ENCODE peak calls at places on chromosomes 2 and 18, in four cellular contexts. One of them, this sample, is unnamed.

GRCh38 chr18:57561728-57562423 is 24.6 kb downstream of the FECH start:
- DNase-seq in heart right ventricle: no peak
- DNase-seq in HL-60: peak; percentile 51
- DNase-seq in left lung: no peak
- DNase-seq in this sample: peak; percentile 15

GRCh38 chr2:197008229-197008628 is 81.7 kb upstream of the PGAP1 start:
- DNase-seq in heart right ventricle: no peak
- DNase-seq in HL-60: no peak
- DNase-seq in left lung: no peak
- DNase-seq in this sample: no peak

GRCh38 chr2:139271149-139271548 is 491.0 kb upstream of the NXPH2 start:
- DNase-seq in heart right ventricle: no peak
- DNase-seq in HL-60: no peak
- DNase-seq in left lung: no peak
- DNase-seq in this sample: no peak

GRCh38 chr18:7242954-7243353 is 12.1 kb downstream of the LRRC30 start:
- DNase-seq in heart right ventricle: no peak
- DNase-seq in HL-60: no peak
- DNase-seq in left lung: no peak
- DNase-seq in this sample: no peak

GRCh38 chr2:120817956-120818325 is 82.3 kb downstream of the GLI2 start:
- DNase-seq in heart right ventricle: no peak
- DNase-seq in HL-60: no peak
- DNase-seq in left lung: peak; percentile 30
- DNase-seq in this sample: no peak

GRCh38 chr2:112720785-112721184 is at the start of gene NT5DC4:
- DNase-seq in heart right ventricle: no peak
- DNase-seq in HL-60: no peak
- DNase-seq in left lung: no peak
- DNase-seq in this sample: no peak

GRCh38 chr2:17441790-17442189 is 76.5 kb downstream of the RAD51AP2 start:
- DNase-seq in heart right ventricle: no peak
- DNase-seq in HL-60: no peak
- DNase-seq in left lung: no peak
- DNase-seq in this sample: no peak

GRCh38 chr2:109143214-109144187 is 14.5 kb downstream of the SH3RF3 start:
- DNase-seq in heart right ventricle: no peak
- DNase-seq in HL-60: no peak
- DNase-seq in left lung: no peak
- DNase-seq in this sample: peak; percentile 82

GRCh38 chr2:174343638-174344455 is 9.1 kb downstream of the SP9 start:
- DNase-seq in heart right ventricle: no peak
- DNase-seq in HL-60: no peak
- DNase-seq in left lung: no peak
- DNase-seq in this sample: no peak

GRCh38 chr2:187500585-187501359 is 52.7 kb upstream of the CALCRL start:
- DNase-seq in heart right ventricle: no peak
- DNase-seq in HL-60: no peak
- DNase-seq in left lung: no peak
- DNase-seq in this sample: no peak

GRCh38 chr2:209661286-209661685 is 110.3 kb upstream of the UNC80 start:
- DNase-seq in heart right ventricle: no peak
- DNase-seq in HL-60: no peak
- DNase-seq in left lung: no peak
- DNase-seq in this sample: no peak

GRCh38 chr2:215736653-215737290 is 276.6 kb downstream of the MREG start:
- DNase-seq in heart right ventricle: no peak
- DNase-seq in HL-60: no peak
- DNase-seq in left lung: no peak
- DNase-seq in this sample: no peak

GRCh38 chr2:48572797-48573196 is 42.8 kb downstream of the STON1 start:
- DNase-seq in heart right ventricle: no peak
- DNase-seq in HL-60: no peak
- DNase-seq in left lung: no peak
- DNase-seq in this sample: no peak

GRCh38 chr2:60515751-60516226 is 37.7 kb downstream of the BCL11A start:
- DNase-seq in heart right ventricle: no peak
- DNase-seq in HL-60: no peak
- DNase-seq in left lung: peak; percentile 52
- DNase-seq in this sample: peak; percentile 41

GRCh38 chr18:55275042-55275897 is 312.7 kb downstream of the TCF4 start:
- DNase-seq in heart right ventricle: no peak
- DNase-seq in HL-60: no peak
- DNase-seq in left lung: no peak
- DNase-seq in this sample: no peak

GRCh38 chr2:177383935-177384334 is 8.6 kb upstream of the AGPS start:
- DNase-seq in heart right ventricle: no peak
- DNase-seq in HL-60: no peak
- DNase-seq in left lung: no peak
- DNase-seq in this sample: no peak

GRCh38 chr2:230472619-230473018 is 56.6 kb downstream of the SP100 start:
- DNase-seq in heart right ventricle: no peak
- DNase-seq in HL-60: no peak
- DNase-seq in left lung: no peak
- DNase-seq in this sample: peak; percentile 77

GRCh38 chr18:49028801-49029506 is 78.2 kb upstream of the SMAD7 start:
- DNase-seq in heart right ventricle: no peak
- DNase-seq in HL-60: no peak
- DNase-seq in left lung: no peak
- DNase-seq in this sample: no peak

DNA sequence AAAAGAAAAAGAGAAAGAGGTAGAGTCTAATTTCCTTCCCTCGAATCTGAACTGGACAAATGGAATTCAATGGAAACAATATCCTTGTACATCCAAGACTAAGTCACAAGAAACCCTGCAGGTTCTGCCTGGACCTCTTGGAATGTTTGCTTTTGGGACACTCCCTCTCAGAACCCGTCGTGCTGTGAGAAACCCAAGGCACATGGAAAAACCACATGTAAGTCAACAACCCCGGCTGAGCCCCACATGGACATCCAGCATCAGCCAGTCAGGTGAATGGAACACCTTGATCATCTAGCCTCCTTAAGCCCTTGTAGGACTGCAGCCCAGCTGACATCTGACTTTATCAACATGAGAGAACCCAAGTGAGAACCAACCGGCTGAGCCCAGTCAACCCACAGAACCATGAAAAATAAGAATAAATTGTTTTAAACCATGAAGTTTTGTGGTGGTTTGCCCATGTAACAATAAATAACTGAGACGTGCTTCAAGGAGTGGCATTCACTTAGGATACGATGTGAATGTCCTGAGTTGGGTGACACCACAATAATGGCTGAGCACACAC is 28.6 kb downstream of the PKDCC start:
- DNase-seq in heart right ventricle: no peak
- DNase-seq in HL-60: no peak
- DNase-seq in left lung: peak; percentile 31
- DNase-seq in this sample: no peak
- TF ChIP-seq CTCF in heart right ventricle: no peak
- TF ChIP-seq CTCF in HL-60: no peak
- TF ChIP-seq CTCF in left lung: no peak
- TF ChIP-seq CTCF in this sample: no peak

DNA sequence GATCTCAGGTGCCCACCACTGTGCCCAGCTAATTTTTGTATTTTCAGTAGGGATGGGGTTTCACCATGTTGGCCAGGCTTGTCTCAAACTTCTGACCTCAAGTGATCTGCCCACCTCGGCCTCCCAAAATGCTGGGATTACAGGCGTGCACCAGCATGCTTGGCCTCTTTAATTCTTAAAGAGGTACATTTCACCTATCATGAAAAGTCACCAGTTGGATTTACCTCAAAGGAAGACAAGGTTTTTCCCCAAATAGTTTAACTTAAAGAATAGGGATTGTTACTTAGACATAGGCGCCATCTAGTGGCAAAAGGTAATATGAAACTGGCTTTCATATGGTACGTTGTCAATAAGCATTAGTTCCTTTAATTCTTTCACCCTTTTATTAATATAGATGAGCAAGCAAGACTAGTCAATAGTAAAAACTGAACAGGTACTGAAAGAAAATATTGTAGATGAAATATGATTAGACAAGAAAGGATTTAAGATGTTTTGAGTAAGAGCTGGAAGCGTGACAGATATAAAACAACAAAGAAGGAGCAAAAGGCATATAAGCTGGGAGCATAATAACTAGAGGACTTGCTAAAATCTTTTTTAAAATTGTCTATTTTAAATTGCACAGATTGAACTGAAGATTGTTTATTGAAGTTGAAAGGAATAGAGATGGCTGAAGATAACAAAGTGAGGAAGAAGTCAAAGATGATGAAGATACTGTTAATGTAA is 35.0 kb upstream of the PSMD14 start:
- DNase-seq in heart right ventricle: no peak
- DNase-seq in HL-60: no peak
- DNase-seq in left lung: no peak
- DNase-seq in this sample: peak; percentile 34
- TF ChIP-seq CTCF in heart right ventricle: peak; percentile 78
- TF ChIP-seq CTCF in HL-60: peak; percentile 62
- TF ChIP-seq CTCF in left lung: peak; percentile 71
- TF ChIP-seq CTCF in this sample: peak; percentile 90

GRCh38 chr2:46230115-46230571 is 67.1 kb upstream of the EPAS1 start:
- DNase-seq in heart right ventricle: peak; percentile 51
- DNase-seq in HL-60: no peak
- DNase-seq in left lung: peak; percentile 61
- DNase-seq in this sample: peak; percentile 28
- TF ChIP-seq CTCF in heart right ventricle: peak; percentile 47
- TF ChIP-seq CTCF in HL-60: no peak
- TF ChIP-seq CTCF in left lung: no peak
- TF ChIP-seq CTCF in this sample: no peak

GRCh38 chr2:158753561-158754302 is 41.4 kb upstream of the DAPL1 start:
- DNase-seq in heart right ventricle: no peak
- DNase-seq in HL-60: peak; percentile 37
- DNase-seq in left lung: no peak
- DNase-seq in this sample: peak; percentile 16
- TF ChIP-seq CTCF in heart right ventricle: peak; percentile 90
- TF ChIP-seq CTCF in HL-60: peak; percentile 79
- TF ChIP-seq CTCF in left lung: peak; percentile 79
- TF ChIP-seq CTCF in this sample: peak; percentile 84

DNA sequence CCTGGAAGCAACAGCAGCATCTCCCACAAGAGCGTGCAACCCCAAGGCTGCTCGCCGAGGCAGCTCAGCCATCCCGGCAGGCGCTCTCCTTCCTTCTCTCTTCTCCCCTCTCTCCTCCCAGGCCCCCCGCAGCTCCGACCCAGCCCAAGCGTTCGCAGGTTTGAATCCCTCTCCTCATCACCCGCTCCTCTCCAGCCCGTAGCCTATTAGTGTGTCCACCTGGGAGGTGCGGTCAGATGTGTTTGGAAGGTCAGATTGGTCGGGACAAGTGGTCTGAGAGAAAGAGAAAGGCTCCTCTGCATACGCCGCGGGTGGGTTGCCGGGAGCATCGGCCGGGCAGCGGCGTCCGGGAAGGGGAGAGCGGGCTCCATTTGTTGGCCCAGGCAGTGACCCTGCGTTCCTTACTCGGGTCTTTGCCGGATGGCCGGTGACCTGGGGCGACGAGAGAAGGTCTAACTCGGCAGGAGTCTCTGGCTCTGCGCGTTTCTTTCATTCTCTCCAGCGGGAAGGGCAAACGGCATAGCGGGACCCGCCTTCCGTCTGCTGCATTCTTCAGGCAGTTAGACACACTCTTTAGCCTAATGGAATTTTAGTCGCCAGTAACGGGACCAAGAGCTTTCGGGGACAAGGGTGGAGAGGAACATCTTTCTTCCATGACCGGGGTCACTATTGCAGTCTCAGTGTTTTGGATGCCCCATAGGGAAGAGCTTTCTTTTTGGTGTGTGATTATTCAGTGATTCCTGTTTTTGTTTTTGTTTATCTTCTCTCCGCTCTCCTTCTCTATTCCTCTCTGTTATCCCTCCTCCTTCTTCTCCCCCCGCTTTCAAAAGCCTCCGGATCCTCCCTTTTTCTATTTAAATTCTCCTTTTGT is 1.1 kb upstream of the TMEFF2 start:
- DNase-seq in heart right ventricle: peak; percentile 14
- DNase-seq in HL-60: no peak
- DNase-seq in left lung: peak; percentile 29
- DNase-seq in this sample: peak; percentile 4
- TF ChIP-seq CTCF in heart right ventricle: no peak
- TF ChIP-seq CTCF in HL-60: no peak
- TF ChIP-seq CTCF in left lung: no peak
- TF ChIP-seq CTCF in this sample: no peak

GRCh38 chr2:168951871-168952270 is 50.8 kb downstream of the G6PC2 start:
- DNase-seq in heart right ventricle: no peak
- DNase-seq in HL-60: no peak
- DNase-seq in left lung: no peak
- DNase-seq in this sample: no peak

GRCh38 chr2:168952424-168952823 is 51.3 kb downstream of the G6PC2 start:
- DNase-seq in heart right ventricle: no peak
- DNase-seq in HL-60: no peak
- DNase-seq in left lung: no peak
- DNase-seq in this sample: no peak

GRCh38 chr2:168949324-168949723 is 48.2 kb downstream of the G6PC2 start:
- DNase-seq in heart right ventricle: no peak
- DNase-seq in HL-60: no peak
- DNase-seq in left lung: no peak
- DNase-seq in this sample: no peak

GRCh38 chr2:168945508-168945907 is 44.4 kb downstream of the G6PC2 start:
- DNase-seq in heart right ventricle: no peak
- DNase-seq in HL-60: no peak
- DNase-seq in left lung: no peak
- DNase-seq in this sample: no peak

GRCh38 chr2:168948621-168949212 is 47.6 kb downstream of the G6PC2 start:
- DNase-seq in heart right ventricle: no peak
- DNase-seq in HL-60: no peak
- DNase-seq in left lung: no peak
- DNase-seq in this sample: peak; percentile 5
- TF ChIP-seq CTCF in heart right ventricle: peak; percentile 48
- TF ChIP-seq CTCF in HL-60: peak; percentile 42
- TF ChIP-seq CTCF in left lung: peak; percentile 39
- TF ChIP-seq CTCF in this sample: peak; percentile 74

GRCh38 chr2:170770304-170771048 is at the start of gene ERICH2:
- DNase-seq in heart right ventricle: peak; percentile 84
- DNase-seq in HL-60: peak; percentile 35
- DNase-seq in left lung: peak; percentile 86
- DNase-seq in this sample: peak; percentile 77
- TF ChIP-seq CTCF in heart right ventricle: no peak
- TF ChIP-seq CTCF in HL-60: no peak
- TF ChIP-seq CTCF in left lung: no peak
- TF ChIP-seq CTCF in this sample: peak; percentile 10

DNA sequence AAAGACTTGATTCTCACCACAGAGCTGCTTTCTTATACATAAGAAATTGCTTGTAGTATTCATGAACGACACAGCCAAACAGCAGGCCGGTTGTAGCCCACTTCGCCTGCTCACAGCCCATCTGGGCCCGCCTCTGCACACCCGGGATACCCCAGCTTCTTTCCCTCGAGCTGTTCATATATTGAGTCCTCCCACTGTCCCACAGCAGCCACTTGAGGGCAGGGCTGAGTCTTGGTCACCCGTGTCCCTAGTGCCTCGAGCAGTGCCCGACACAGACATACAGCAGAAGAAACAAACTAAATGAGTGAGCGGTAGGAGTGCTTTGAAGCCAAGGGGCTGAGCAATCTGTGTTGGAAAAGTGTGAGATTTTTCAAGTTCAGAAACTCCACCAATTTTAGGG is 251.4 kb downstream of the KLHL29 start:
- DNase-seq in heart right ventricle: no peak
- DNase-seq in HL-60: no peak
- DNase-seq in left lung: no peak
- DNase-seq in this sample: peak; percentile 13
- TF ChIP-seq CTCF in heart right ventricle: peak; percentile 46
- TF ChIP-seq CTCF in HL-60: no peak
- TF ChIP-seq CTCF in left lung: no peak
- TF ChIP-seq CTCF in this sample: no peak

This sample was measured in activated CD8-positive, alpha-beta T cell treated with anti-CD3 and anti-CD28 coated beads for 36 hours.